ENCODE peak calls at places on chromosome 6, in seven cellular contexts. F is left kidney, I is upper lobe of right lung, S is fibroblast of lung, H is HS-27A, U is IMR-90, V is stomach. R is an unnamed sample.
A peak's percentile ranks its signal among the peaks of the same experiment; 100 is the strongest.

GRCh38 chr6:163338671-163339405 is 75.7 kb upstream of the QKI start:
- DNase-seq in S (peak; percentile 94), F (peak; percentile 85), V (no peak), U (peak; percentile 56), H (no peak), I (no peak), R (no peak)

GRCh38 chr6:41021832-41022231 is 17.2 kb downstream of the UNC5CL start:
- DNase-seq in V (no peak), S (peak; percentile 74), U (peak; percentile 46), H (no peak), F (peak; percentile 40), I (no peak), R (no peak)

GRCh38 chr6:71403422-71404134 is 115.0 kb downstream of the OGFRL1 start:
- DNase-seq in U (no peak), H (no peak), V (no peak), S (no peak), F (no peak), I (no peak), R (no peak)

GRCh38 chr6:113361014-113361645 is 496.0 kb upstream of the MARCKS start:
- DNase-seq in U (peak; percentile 85), F (peak; percentile 15), H (peak; percentile 83), V (no peak), S (peak; percentile 98), I (no peak), R (no peak)

GRCh38 chr6:154792761-154793160 is 59.5 kb downstream of the SCAF8 start:
- DNase-seq in V (no peak), F (no peak), I (no peak), S (peak; percentile 25), U (peak; percentile 12), H (peak; percentile 27), R (no peak)

GRCh38 chr6:6781172-6781876 is 192.8 kb downstream of the LY86 start:
- DNase-seq in H (no peak), I (no peak), V (no peak), S (peak; percentile 79), F (peak; percentile 31), U (peak; percentile 70), R (no peak)

GRCh38 chr6:133681880-133682279 is 207.0 kb upstream of the TCF21 start:
- DNase-seq in S (no peak), H (no peak), I (no peak), F (peak; percentile 39), V (no peak), U (no peak), R (no peak)

GRCh38 chr6:44162876-44163625 is 4.4 kb downstream of the CAPN11 start:
- DNase-seq in F (no peak), U (peak; percentile 44), S (peak; percentile 14), H (no peak), V (no peak), I (no peak), R (no peak)

R was measured in HuH-7.5.